ENCODE peak calls at places on chromosomes 16 and 17, in four cellular contexts. Y is CD8-positive, alpha-beta T cell; P is thoracic aorta; M is body of pancreas. T is an unnamed sample.

GRCh38 chr16:27759301-27759871 is 209.4 kb downstream of the KATNIP start:
- DNase-seq in Y (no peak), P (no peak), M (no peak), T (no peak)

GRCh38 chr16:27382187-27382855 is 19.7 kb upstream of the IL21R start:
- DNase-seq in Y (no peak), P (no peak), M (no peak), T (no peak)

GRCh38 chr17:1153795-1154546 is 25.8 kb downstream of the ABR start:
- DNase-seq in Y (no peak), P (peak; percentile 64), M (peak; percentile 47), T (no peak)

GRCh38 chr17:77516902-77517301 is 376.1 kb downstream of the SEC14L1 start:
- DNase-seq in Y (no peak), P (no peak), M (no peak), T (no peak)

GRCh38 chr17:41635121-41636097 is 11.0 kb upstream of the KRT17 start:
- DNase-seq in Y (no peak), P (no peak), M (peak; percentile 52), T (no peak)

GRCh38 chr17:77893144-77894044 is 65.1 kb upstream of the TNRC6C start:
- DNase-seq in Y (peak; percentile 41), P (no peak), M (no peak), T (no peak)

GRCh38 chr17:8121531-8122390 is 2.1 kb downstream of the HES7 start:
- DNase-seq in Y (peak; percentile 49), P (no peak), M (no peak), T (no peak)

GRCh38 chr17:77018504-77018903 is 122.3 kb upstream of the SEC14L1 start:
- DNase-seq in Y (no peak), P (no peak), M (no peak), T (no peak)

GRCh38 chr17:21522755-21523154 is 146.6 kb downstream of the KCNJ12 start:
- DNase-seq in Y (no peak), P (no peak), M (no peak), T (no peak)

GRCh38 chr16:72050769-72051464 is 3.4 kb upstream of the HP start:
- DNase-seq in Y (no peak), P (no peak), M (no peak), T (no peak)

GRCh38 chr16:77402672-77403071 is 32.2 kb downstream of the ADAMTS18 start:
- DNase-seq in Y (no peak), P (no peak), M (no peak), T (no peak)

GRCh38 chr17:77324227-77324626 is 183.5 kb downstream of the SEC14L1 start:
- DNase-seq in Y (no peak), P (no peak), M (no peak), T (no peak)

GRCh38 chr17:80453126-80453979 is 23.1 kb downstream of the NPTX1 start:
- DNase-seq in Y (no peak), P (no peak), M (peak; percentile 59), T (no peak)
- H3K4me3 ChIP-seq in Y (no peak overlapping the region), P (peak overlapping the region; percentile 93), M (no peak overlapping the region), T (peak overlapping the region; percentile 88)

DNA sequence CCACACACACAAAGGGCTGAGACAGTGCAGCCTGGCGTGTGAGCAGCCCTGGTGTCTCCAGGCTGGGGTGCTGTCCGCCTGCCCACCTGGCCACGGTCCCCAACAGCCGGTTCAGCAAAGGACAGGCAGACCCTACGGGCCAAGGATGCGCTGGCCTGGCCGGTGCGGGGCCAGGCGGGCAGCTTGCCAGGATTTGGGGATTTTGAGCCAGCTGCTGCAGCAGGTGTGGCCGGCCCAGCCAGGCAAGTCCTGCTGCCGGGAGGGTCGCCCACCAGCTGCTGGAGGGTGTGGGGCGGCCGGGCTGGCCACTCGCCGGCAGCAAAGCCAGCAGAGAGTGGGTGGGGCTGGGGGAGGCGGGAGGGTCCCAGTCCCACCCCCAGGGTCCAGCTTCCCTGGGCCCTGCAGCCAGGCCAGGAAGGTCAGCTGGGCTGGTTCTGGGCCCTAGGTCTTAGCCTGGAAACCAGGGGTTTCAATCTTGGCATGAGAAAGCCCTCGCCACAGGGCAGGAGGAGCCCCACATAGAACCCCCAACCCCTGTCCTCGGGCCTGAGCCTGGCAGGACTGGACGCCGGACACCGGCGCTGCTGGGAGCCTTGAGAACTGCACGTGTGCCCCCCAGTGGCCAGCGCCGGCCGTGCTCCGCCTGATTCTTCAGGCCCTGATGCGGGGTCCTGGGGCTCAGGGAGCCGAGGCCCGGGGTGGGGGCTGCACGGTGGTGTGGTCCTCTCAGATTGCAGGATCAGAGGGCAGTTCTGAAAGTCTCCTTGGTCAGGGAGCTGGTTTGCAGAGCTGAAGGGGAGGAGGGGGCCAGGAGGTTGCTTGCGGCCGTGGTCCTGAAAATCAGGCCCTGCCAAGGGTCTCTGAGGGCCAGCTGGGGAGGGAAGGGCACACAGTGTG is 17.6 kb upstream of the SSTR5 start:
- DNase-seq in Y (peak; percentile 42), P (no peak), M (peak; percentile 71), T (no peak)
- H3K27ac ChIP-seq in Y (no peak overlapping the region), P (no peak overlapping the region), M (no peak overlapping the region), T (no peak overlapping the region)

GRCh38 chr16:57876210-57876609 is 73.9 kb upstream of the KIFC3 start:
- DNase-seq in Y (no peak), P (no peak), M (no peak), T (no peak)
- H3K4me3 ChIP-seq in Y (no peak overlapping the region), P (no peak overlapping the region), M (no peak overlapping the region), T (no peak overlapping the region)

DNA sequence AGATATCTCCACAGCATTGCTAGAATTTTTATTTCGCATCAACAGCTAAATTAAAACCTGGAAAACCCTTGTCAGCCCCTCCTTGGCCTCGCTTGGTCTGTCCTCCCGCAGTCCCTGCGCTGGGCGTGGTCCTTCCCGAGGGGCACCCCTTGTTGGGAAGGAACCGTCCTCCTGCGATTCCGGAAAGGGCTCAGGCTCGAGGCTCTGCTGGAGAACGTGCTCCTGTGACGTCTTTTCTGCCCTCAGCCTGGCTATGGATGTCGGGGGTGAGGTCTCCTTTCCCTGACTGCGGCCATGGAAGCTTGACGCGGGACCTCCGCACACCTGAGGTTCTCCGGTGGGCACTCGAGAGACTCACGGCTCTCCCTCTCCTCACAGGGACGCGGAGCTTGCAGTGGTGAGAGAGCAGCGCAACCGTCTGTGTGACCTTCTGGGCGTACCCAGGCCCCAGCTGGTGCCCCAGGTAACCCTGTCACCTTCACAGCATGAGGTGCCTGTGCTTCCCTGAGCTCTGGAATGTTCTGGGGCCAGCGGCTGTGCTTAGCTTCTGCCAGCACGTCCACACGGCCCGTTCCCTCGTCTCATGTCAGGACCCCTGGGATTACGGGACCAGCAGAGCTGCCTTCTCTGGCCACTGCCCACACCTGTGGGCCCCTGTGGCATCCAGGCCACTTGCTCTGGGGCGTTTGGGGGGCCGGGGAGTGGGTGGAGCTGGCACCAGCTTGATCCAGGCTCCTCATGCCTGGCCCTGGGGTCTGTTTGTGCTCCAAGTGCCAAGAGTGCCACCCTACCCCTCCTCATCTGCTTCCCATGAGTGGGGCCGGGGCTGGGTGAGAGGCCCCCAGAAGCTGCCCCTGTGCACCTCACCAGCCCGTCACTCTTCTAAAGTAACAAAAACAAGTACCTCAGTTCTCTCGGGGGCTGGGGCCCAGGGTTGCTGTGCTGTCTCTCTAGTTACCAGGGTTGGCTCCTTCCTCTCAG is 101.5 kb upstream of the ZNF750 start:
- DNase-seq in Y (no peak), P (no peak), M (peak; percentile 4), T (no peak)
- H3K27ac ChIP-seq in Y (no peak overlapping the region), P (no peak overlapping the region), M (no peak overlapping the region), T (no peak overlapping the region)

GRCh38 chr17:49132317-49132698 is 261 bp upstream of the B4GALNT2 start:
- DNase-seq in Y (no peak), P (no peak), M (no peak), T (no peak)
- H3K4me3 ChIP-seq in Y (peak overlapping the region; percentile 35), P (peak overlapping the region; percentile 29), M (no peak overlapping the region), T (no peak overlapping the region)

GRCh38 chr17:17258011-17258410 is 21.0 kb upstream of the FLCN start:
- DNase-seq in Y (no peak), P (no peak), M (no peak), T (no peak)
- H3K27ac ChIP-seq in Y (no peak overlapping the region), P (no peak overlapping the region), M (no peak overlapping the region), T (no peak overlapping the region)

T was measured in Panc1.